ENCODE peak calls at places on chromosomes 1 and 21, in four cellular contexts. J, Y, N and H are unnamed samples. For H3K4me1 and H3K9me3, the result is how much of the 10 kb centered on the place peaks cover.

GRCh38 chr1:172724746-172725613 is 66.1 kb downstream of the FASLG start:
- DNase-seq in Y (no peak), N (no peak), J (no peak), H (no peak)

GRCh38 chr21:37452222-37452621 is 85.6 kb downstream of the DYRK1A start:
- DNase-seq in Y (no peak), J (no peak), N (peak), H (peak)

GRCh38 chr1:60562715-60563114 is 489.1 kb upstream of the C1orf87 start:
- DNase-seq in N (no peak), Y (no peak), J (no peak), H (no peak)

GRCh38 chr1:240737268-240737667 is 125.3 kb upstream of the GREM2 start:
- DNase-seq in J (no peak), N (no peak), Y (no peak), H (no peak)

GRCh38 chr1:109383850-109384249 is 13.9 kb downstream of the SORT1 start:
- DNase-seq in N (no peak), J (no peak), Y (no peak), H (no peak)

GRCh38 chr1:150151291-150152181 is 1.8 kb downstream of the PLEKHO1 start:
- DNase-seq in J (no peak), N (no peak), Y (no peak), H (peak)

GRCh38 chr21:44778499-44778911 is 23.1 kb downstream of the UBE2G2 start:
- DNase-seq in N (no peak), J (no peak), Y (no peak), H (no peak)

GRCh38 chr1:153629343-153629665 is 1.1 kb downstream of the S100A1 start:
- DNase-seq in Y (no peak), N (no peak), J (peak), H (no peak)

DNA sequence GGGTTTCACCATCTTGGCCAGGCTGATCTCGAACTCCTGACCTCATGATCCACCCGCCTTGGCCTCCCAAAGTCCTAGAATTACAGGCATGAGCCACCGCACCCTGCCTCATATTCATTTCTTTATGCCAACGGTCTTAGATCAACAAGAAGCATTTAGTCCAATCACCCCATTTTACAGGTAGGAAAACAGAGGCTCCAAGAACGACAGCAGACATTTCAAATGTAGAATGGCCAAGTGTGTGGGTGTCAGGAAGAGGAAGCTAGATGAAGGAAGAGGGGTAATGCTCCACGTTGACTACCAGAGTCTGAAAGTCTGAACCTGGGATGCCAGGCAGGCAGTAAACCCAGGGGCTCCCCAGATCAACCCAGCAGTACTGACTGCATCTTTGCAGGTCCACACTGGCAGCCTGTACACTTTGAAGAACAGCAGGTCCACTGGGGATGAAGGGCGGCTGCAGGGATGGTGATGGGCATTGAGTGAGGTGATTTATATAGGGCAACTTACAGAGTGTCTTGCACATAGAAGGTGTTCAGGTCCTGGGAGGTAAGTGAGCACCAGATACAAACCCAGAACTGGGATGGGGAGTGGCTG is 120.2 kb downstream of the EPHB2 start:
- DNase-seq in N (no peak), J (no peak), Y (no peak), H (no peak)
- H3K4me1 ChIP-seq in N (under half), J (under half), Y (under half), H (under half)

DNA sequence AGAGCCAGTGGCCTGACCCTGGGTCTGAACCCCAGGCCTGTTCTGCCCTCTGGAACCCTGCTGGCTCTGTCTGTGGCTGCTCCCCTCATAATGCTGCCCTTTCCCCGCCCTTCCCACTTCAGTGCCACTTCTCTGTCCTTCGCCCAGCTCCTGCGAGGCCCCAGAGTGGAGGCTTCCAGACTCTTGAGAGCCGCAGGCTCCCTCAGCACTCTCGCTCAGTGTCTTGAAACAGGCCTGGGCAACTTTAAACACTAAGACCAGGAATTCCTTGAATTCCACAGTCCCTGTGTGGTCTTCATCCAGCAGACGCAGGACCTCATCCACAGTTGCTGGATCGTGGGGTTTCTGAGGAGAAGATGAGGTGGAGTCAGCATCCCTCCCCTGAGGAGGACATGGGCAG is 3.5 kb downstream of the CRNN start:
- DNase-seq in N (no peak), Y (no peak), J (peak), H (no peak)
- H3K9me3 ChIP-seq in N (under half), Y (under half), J (under half), H (under half)

GRCh38 chr1:23393706-23394105 is 24.1 kb upstream of the ZNF436 start:
- DNase-seq in Y (no peak), J (no peak), N (peak), H (peak)
- H3K4me3 ChIP-seq in Y (no peak), J (no peak), N (peak), H (no peak)

GRCh38 chr1:19730793-19731192 is 66.1 kb downstream of the HTR6 start:
- DNase-seq in J (no peak), N (no peak), Y (no peak), H (no peak)
- H3K4me1 ChIP-seq in J (under half), N (under half), Y (under half), H (under half)

GRCh38 chr1:42504535-42505128 is 41.5 kb downstream of the CCDC30 start:
- DNase-seq in Y (no peak), J (no peak), N (no peak), H (no peak)
- H3K9me3 ChIP-seq in Y (under half), J (under half), N (half or more), H (under half)